ENCODE peak calls at places on chromosomes 1 and 21, in ten cellular contexts. J is heart right ventricle; Q is AG09319; G is cardiac muscle cell; Y is upper lobe of right lung; A is AG09309; Z is transverse colon; I is foreskin keratinocyte; K is psoas muscle; S is CD8-positive, alpha-beta T cell. D is an unnamed sample.

GRCh38 chr1:58879464-58879863 is 95.6 kb upstream of the JUN start:
- DNase-seq in J (no peak), Q (no peak), G (no peak), Y (no peak), A (no peak), Z (no peak), I (no peak), K (no peak), S (no peak), D (no peak)

GRCh38 chr1:202113690-202114300 is 8.9 kb upstream of the GPR37L1 start:
- DNase-seq in J (no peak), Q (no peak), G (no peak), Y (no peak), A (no peak), Z (no peak), I (no peak), K (no peak), S (no peak), D (no peak)

GRCh38 chr1:234696148-234696576 is 86.2 kb upstream of the IRF2BP2 start:
- DNase-seq in J (no peak), Q (no peak), G (no peak), Y (no peak), A (no peak), Z (no peak), I (no peak), K (no peak), S (no peak), D (no peak)

GRCh38 chr1:58116284-58116683 is 430.2 kb downstream of the OMA1 start:
- DNase-seq in J (no peak), Q (no peak), G (no peak), Y (no peak), A (no peak), Z (no peak), I (peak), K (no peak), S (no peak), D (no peak)

GRCh38 chr1:11880911-11881748 is 22.4 kb upstream of the NPPB start:
- DNase-seq in J (peak), Q (no peak), G (peak), Y (no peak), A (no peak), Z (no peak), I (no peak), K (peak), S (no peak), D (no peak)

GRCh38 chr21:33254766-33255165 is 11.4 kb upstream of the IL10RB start:
- DNase-seq in J (no peak), Q (no peak), G (no peak), Y (no peak), A (no peak), Z (no peak), I (no peak), K (no peak), S (no peak), D (no peak)

GRCh38 chr1:172719694-172720138 is 60.8 kb downstream of the FASLG start:
- DNase-seq in J (no peak), Q (no peak), G (peak), Y (no peak), A (peak), Z (no peak), I (peak), K (no peak), S (no peak), D (no peak)

GRCh38 chr1:8495928-8496401 is 178.1 kb downstream of the SLC45A1 start:
- DNase-seq in J (no peak), Q (no peak), G (no peak), Y (no peak), A (no peak), Z (no peak), I (no peak), K (no peak), S (no peak), D (no peak)

GRCh38 chr1:161890574-161890973 is 124.5 kb downstream of the ATF6 start:
- DNase-seq in J (no peak), Q (no peak), G (no peak), Y (no peak), A (no peak), Z (no peak), I (no peak), K (no peak), S (no peak), D (no peak)

GRCh38 chr1:6421266-6421665 is 1.5 kb upstream of the HES2 start:
- DNase-seq in J (no peak), Q (no peak), G (no peak), Y (no peak), A (no peak), Z (no peak), I (no peak), K (no peak), S (no peak), D (no peak)

GRCh38 chr1:203480525-203481084 is 5.0 kb downstream of the PRELP start:
- DNase-seq in J (peak), Q (peak), G (peak), Y (peak), A (peak), Z (peak), I (peak), K (peak), S (peak), D (no peak)

GRCh38 chr21:43734131-43734634 is 15.3 kb downstream of the PDXK start:
- DNase-seq in J (no peak), Q (no peak), G (no peak), Y (peak), A (no peak), Z (peak), I (no peak), K (no peak), S (no peak), D (no peak)

GRCh38 chr1:59986736-59987310 is 60.2 kb upstream of the CYP2J2 start:
- DNase-seq in J (no peak), Q (no peak), G (no peak), Y (no peak), A (no peak), Z (no peak), I (no peak), K (no peak), S (no peak), D (no peak)

GRCh38 chr1:213418268-213419068 is 367.4 kb downstream of the RPS6KC1 start:
- DNase-seq in J (no peak), Q (no peak), G (no peak), Y (no peak), A (no peak), Z (no peak), I (no peak), K (no peak), S (no peak), D (no peak)

GRCh38 chr1:64495878-64496277 is 25.9 kb downstream of the CACHD1 start:
- DNase-seq in J (no peak), Q (no peak), G (no peak), Y (no peak), A (no peak), Z (no peak), I (no peak), K (no peak), S (no peak), D (no peak)

GRCh38 chr1:180842890-180843289 is 69.8 kb upstream of the KIAA1614 start:
- DNase-seq in J (no peak), Q (no peak), G (no peak), Y (no peak), A (no peak), Z (no peak), I (no peak), K (no peak), S (no peak), D (no peak)

GRCh38 chr1:205739348-205740160 is 10.4 kb downstream of the NUCKS1 start:
- DNase-seq in J (no peak), Q (peak), G (no peak), Y (no peak), A (peak), Z (no peak), I (no peak), K (no peak), S (no peak), D (no peak)

GRCh38 chr1:205729945-205730610 is 19.9 kb downstream of the NUCKS1 start:
- DNase-seq in J (no peak), Q (no peak), G (no peak), Y (no peak), A (no peak), Z (no peak), I (no peak), K (no peak), S (no peak), D (no peak)

GRCh38 chr1:205735218-205735617 is 14.8 kb downstream of the NUCKS1 start:
- DNase-seq in J (no peak), Q (no peak), G (no peak), Y (no peak), A (no peak), Z (no peak), I (no peak), K (no peak), S (no peak), D (no peak)

GRCh38 chr1:205733438-205734175 is 16.4 kb downstream of the NUCKS1 start:
- DNase-seq in J (no peak), Q (no peak), G (no peak), Y (no peak), A (no peak), Z (no peak), I (no peak), K (no peak), S (no peak), D (no peak)
- TF ChIP-seq CTCF in J (no peak), Q (no peak), G (no peak), Y (no peak), A (no peak), Z (no peak), I (no peak), K (no peak), S (no peak), D (no peak)

GRCh38 chr1:209797978-209798639 is 7.8 kb downstream of the IRF6 start:
- DNase-seq in J (no peak), Q (no peak), G (no peak), Y (no peak), A (no peak), Z (no peak), I (no peak), K (no peak), S (no peak), D (no peak)
- TF ChIP-seq CTCF in J (no peak), Q (peak), G (no peak), Y (no peak), A (peak), Z (no peak), I (peak), K (no peak), S (no peak), D (no peak)

GRCh38 chr21:17931080-17931479 is 111.9 kb upstream of the C21orf91 start:
- DNase-seq in J (no peak), Q (no peak), G (no peak), Y (no peak), A (no peak), Z (no peak), I (no peak), K (no peak), S (no peak), D (no peak)
- TF ChIP-seq CTCF in J (no peak), Q (no peak), G (peak), Y (peak), A (no peak), Z (no peak), I (peak), K (no peak), S (peak), D (peak)

DNA sequence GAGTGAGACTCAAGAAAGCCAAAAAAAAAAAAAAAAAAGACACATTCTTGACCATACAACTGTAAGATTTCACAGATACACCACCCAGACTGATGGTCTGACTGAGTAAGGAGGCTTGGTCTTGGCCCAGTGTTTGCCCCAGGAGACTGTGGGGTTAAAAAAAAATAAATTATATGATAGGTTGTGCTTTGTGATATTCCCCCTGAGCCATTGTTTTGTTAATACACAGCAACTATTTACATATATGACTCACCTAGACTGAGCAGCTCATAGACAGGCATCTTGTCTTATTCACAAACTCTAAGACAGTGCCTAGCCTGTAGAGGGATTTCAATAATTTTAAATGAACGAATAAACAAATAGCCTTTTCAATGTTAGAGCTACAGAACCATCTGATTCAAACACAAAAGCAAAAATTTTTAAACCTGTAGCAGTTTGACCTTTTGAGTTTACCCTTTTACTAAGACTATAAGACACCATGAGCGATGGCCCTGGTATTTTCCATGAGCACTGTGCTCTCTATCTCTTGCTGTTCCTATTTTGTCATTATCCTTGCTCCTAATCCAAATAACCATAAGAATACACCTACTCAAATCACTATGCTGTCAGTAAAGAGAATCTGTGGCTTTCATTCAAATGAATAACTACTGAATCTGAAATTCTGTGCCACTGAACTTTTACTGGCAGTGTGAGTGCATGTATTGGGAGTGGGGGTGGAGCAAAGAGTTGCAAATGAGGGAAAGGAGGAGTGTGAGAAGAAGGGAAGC is 199.4 kb upstream of the PTBP2 start:
- DNase-seq in J (no peak), Q (no peak), G (no peak), Y (no peak), A (no peak), Z (no peak), I (peak), K (no peak), S (no peak), D (no peak)
- TF ChIP-seq CTCF in J (no peak), Q (no peak), G (no peak), Y (no peak), A (no peak), Z (no peak), I (no peak), K (no peak), S (no peak), D (no peak)

GRCh38 chr1:23167353-23168078 is 1.1 kb downstream of the LUZP1 start:
- DNase-seq in J (peak), Q (no peak), G (peak), Y (peak), A (no peak), Z (peak), I (peak), K (peak), S (no peak), D (peak)
- TF ChIP-seq CTCF in J (no peak), Q (no peak), G (no peak), Y (no peak), A (no peak), Z (no peak), I (no peak), K (no peak), S (no peak), D (no peak)

DNA sequence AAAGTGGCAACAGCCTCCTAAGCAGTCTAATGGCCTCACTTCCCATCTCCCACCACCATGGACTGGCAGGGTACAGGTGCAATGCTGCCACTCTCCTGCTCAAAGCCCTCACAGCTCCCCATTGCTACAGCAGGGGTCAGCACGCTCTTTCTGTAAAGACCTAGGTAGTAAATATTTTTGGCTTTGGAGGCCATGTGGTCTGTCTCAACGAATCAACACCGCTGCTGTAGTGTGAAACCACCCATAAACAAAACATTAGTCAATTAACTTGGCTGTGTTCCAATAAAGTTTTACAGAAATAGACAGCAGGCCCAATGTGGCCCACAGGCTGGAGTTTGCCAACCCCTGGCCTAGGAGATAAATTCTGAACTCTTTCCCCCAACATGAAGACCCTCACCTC is 44.6 kb upstream of the TMEM125 start:
- DNase-seq in J (no peak), Q (no peak), G (no peak), Y (no peak), A (no peak), Z (no peak), I (no peak), K (no peak), S (no peak), D (no peak)
- TF ChIP-seq CTCF in J (no peak), Q (no peak), G (no peak), Y (no peak), A (no peak), Z (no peak), I (no peak), K (no peak), S (no peak), D (no peak)

DNA sequence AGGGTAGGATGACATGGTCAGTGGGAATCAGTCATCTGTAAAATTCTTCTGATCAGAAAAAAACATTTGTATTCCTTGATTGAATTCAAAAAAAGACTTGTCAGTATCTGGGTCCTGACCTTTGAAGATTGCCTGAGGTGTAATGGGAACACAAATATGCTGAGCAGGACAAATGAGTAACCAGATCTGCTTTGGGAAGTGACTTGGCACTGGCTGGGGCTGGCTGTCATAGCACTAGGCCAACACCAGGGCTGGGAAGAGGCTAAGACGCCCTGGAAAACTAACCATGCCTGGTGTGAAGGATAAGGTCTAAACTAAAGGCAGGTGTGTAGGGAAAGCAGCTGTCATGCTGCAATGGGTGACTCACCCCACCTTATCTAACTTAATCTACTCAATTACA is 452.9 kb upstream of the BEND5 start:
- DNase-seq in J (no peak), Q (no peak), G (no peak), Y (no peak), A (no peak), Z (no peak), I (no peak), K (no peak), S (no peak), D (no peak)
- TF ChIP-seq CTCF in J (no peak), Q (no peak), G (no peak), Y (no peak), A (no peak), Z (no peak), I (no peak), K (no peak), S (no peak), D (no peak)

GRCh38 chr1:101465941-101466340 is 229.1 kb downstream of the S1PR1 start:
- DNase-seq in J (no peak), Q (no peak), G (no peak), Y (no peak), A (no peak), Z (no peak), I (no peak), K (no peak), S (no peak), D (no peak)
- TF ChIP-seq CTCF in J (no peak), Q (no peak), G (no peak), Y (no peak), A (no peak), Z (no peak), I (no peak), K (no peak), S (no peak), D (no peak)

GRCh38 chr1:171718216-171718615 is 23.6 kb downstream of the VAMP4 start:
- DNase-seq in J (no peak), Q (no peak), G (no peak), Y (no peak), A (no peak), Z (no peak), I (no peak), K (no peak), S (no peak), D (no peak)
- TF ChIP-seq CTCF in J (no peak), Q (no peak), G (no peak), Y (no peak), A (no peak), Z (no peak), I (no peak), K (no peak), S (no peak), D (no peak)

GRCh38 chr1:29341936-29342335 is 105.6 kb downstream of the PTPRU start:
- DNase-seq in J (no peak), Q (no peak), G (peak), Y (no peak), A (no peak), Z (no peak), I (no peak), K (no peak), S (no peak), D (no peak)
- TF ChIP-seq CTCF in J (no peak), Q (peak), G (peak), Y (no peak), A (peak), Z (no peak), I (peak), K (no peak), S (no peak), D (peak)

D was measured in neural crest cell.